ENCODE peak calls at places on chromosomes 11 and 22, in nine cellular contexts. S, Y, U, R, G, V, T, N and F are unnamed samples. For H4K20me1 and H3K9me2, the result is how much of the 10 kb centered on the place peaks cover.

GRCh38 chr11:77968337-77968736 is 26.1 kb downstream of the INTS4 start:
- DNase-seq in N (no peak), T (no peak), U (peak), G (no peak), R (no peak), Y (no peak), V (no peak), S (no peak), F (peak)

GRCh38 chr11:128549256-128549944 is 38.0 kb downstream of the ETS1 start:
- DNase-seq in R (no peak), Y (peak), N (no peak), V (no peak), G (no peak), U (no peak), S (no peak), T (no peak), F (no peak)

GRCh38 chr22:37518509-37519267 is 527 bp downstream of the CARD10 start:
- DNase-seq in G (peak), Y (peak), R (no peak), U (no peak), N (peak), T (peak), V (no peak), S (no peak), F (no peak)

GRCh38 chr11:82229346-82229745 is 504.3 kb downstream of the FAM181B start:
- DNase-seq in R (no peak), T (peak), S (peak), U (peak), V (peak), Y (peak), N (peak), G (no peak), F (peak)

GRCh38 chr11:111718436-111719325 is 47.5 kb downstream of the PPP2R1B start:
- DNase-seq in Y (no peak), N (no peak), U (no peak), V (peak), G (no peak), T (peak), R (no peak), S (no peak), F (no peak)

GRCh38 chr11:110430267-110431211 is 791 bp downstream of the FDX1 start:
- DNase-seq in Y (peak), T (peak), U (peak), R (no peak), V (peak), S (peak), G (no peak), N (no peak), F (peak)

GRCh38 chr11:64291746-64292457 is 800 bp downstream of the KCNK4 start:
- DNase-seq in R (no peak), V (no peak), T (peak), G (no peak), U (no peak), N (peak), Y (no peak), S (no peak), F (no peak)

GRCh38 chr22:48640890-48641771 is 1186.5 kb downstream of the BRD1 start:
- DNase-seq in T (no peak), V (no peak), Y (no peak), R (no peak), N (no peak), U (no peak), G (no peak), S (no peak), F (no peak)

GRCh38 chr22:37282385-37282677 is at the start of gene CYTH4:
- DNase-seq in V (peak), G (peak), U (peak), N (no peak), S (no peak), R (no peak), T (no peak), Y (no peak), F (peak)

GRCh38 chr11:64340671-64341335 is 799 bp downstream of the CCDC88B start:
- DNase-seq in G (no peak), Y (peak), U (peak), T (peak), R (no peak), S (peak), V (no peak), N (peak), F (peak)

GRCh38 chr22:29313126-29314071 is 2.1 kb downstream of the RASL10A start:
- DNase-seq in Y (peak), T (peak), G (no peak), V (no peak), S (no peak), R (peak), U (no peak), N (peak), F (no peak)

GRCh38 chr11:74739546-74740270 is 8.5 kb upstream of the CHRDL2 start:
- DNase-seq in R (peak), S (peak), T (peak), G (peak), V (peak), U (peak), N (peak), Y (peak), F (peak)

GRCh38 chr11:35859311-35859710 is 84.6 kb upstream of the LDLRAD3 start:
- DNase-seq in U (no peak), T (peak), R (no peak), G (no peak), V (no peak), Y (no peak), N (no peak), S (no peak), F (no peak)

GRCh38 chr11:77747381-77747969 is 73.0 kb downstream of the RSF1 start:
- DNase-seq in R (no peak), S (no peak), Y (no peak), G (no peak), T (peak), U (no peak), V (no peak), N (no peak), F (no peak)

GRCh38 chr22:36343720-36344105 is 44.1 kb downstream of the MYH9 start:
- DNase-seq in G (no peak), T (no peak), V (no peak), N (no peak), Y (no peak), S (no peak), R (no peak), U (no peak), F (no peak)

GRCh38 chr11:45324459-45324858 is 38.3 kb upstream of the SYT13 start:
- DNase-seq in V (no peak), Y (no peak), S (no peak), G (no peak), N (no peak), U (no peak), T (no peak), R (no peak), F (no peak)

GRCh38 chr11:69150175-69150574 is 5.6 kb upstream of the SMIM38 start:
- DNase-seq in S (no peak), G (no peak), R (no peak), T (no peak), N (no peak), U (no peak), V (no peak), Y (no peak), F (no peak)

GRCh38 chr11:59918987-59919589 is 19.1 kb upstream of the OOSP1 start:
- DNase-seq in T (peak), V (peak), U (peak), G (peak), Y (peak), R (peak), N (peak), S (peak), F (peak)

GRCh38 chr11:23856654-23857053 is 640.2 kb upstream of the LUZP2 start:
- DNase-seq in Y (no peak), R (no peak), U (no peak), G (no peak), N (no peak), T (peak), S (no peak), V (peak), F (no peak)

GRCh38 chr22:39576027-39576426 is 5.5 kb downstream of the CACNA1I start:
- DNase-seq in G (no peak), T (no peak), N (no peak), U (no peak), Y (no peak), R (no peak), S (no peak), V (no peak), F (no peak)

GRCh38 chr22:33825761-33826160 is 94.5 kb downstream of the LARGE1 start:
- DNase-seq in N (no peak), Y (no peak), T (no peak), V (no peak), G (no peak), U (no peak), S (no peak), R (no peak), F (no peak)

GRCh38 chr11:83120328-83120727 is 36.6 kb upstream of the PCF11 start:
- DNase-seq in S (no peak), V (no peak), T (peak), N (no peak), U (no peak), R (no peak), G (no peak), Y (no peak), F (no peak)

GRCh38 chr11:58867556-58867955 is 23.1 kb upstream of the GLYATL2 start:
- DNase-seq in R (no peak), G (no peak), N (no peak), U (no peak), V (peak), Y (no peak), S (no peak), T (peak), F (no peak)

GRCh38 chr22:44154431-44154942 is 26.2 kb upstream of the PARVG start:
- DNase-seq in G (no peak), N (no peak), U (no peak), V (no peak), T (no peak), R (no peak), S (no peak), Y (no peak), F (no peak)

GRCh38 chr11:26522912-26523610 is 49.0 kb downstream of the MUC15 start:
- DNase-seq in S (peak), U (peak), T (peak), G (no peak), N (no peak), Y (peak), R (no peak), V (peak), F (peak)

GRCh38 chr11:117535201-117535869 is 207.7 kb downstream of the CEP164 start:
- DNase-seq in T (no peak), G (no peak), Y (no peak), V (no peak), S (no peak), N (peak), U (no peak), R (no peak), F (no peak)

GRCh38 chr11:65334696-65335295 is 1.1 kb downstream of the DPF2 start:
- DNase-seq in R (no peak), T (peak), S (no peak), U (peak), V (no peak), G (no peak), N (no peak), Y (no peak), F (no peak)

GRCh38 chr22:30279389-30279788 is 9.9 kb downstream of the CASTOR1 start:
- DNase-seq in V (no peak), G (no peak), Y (no peak), U (no peak), R (no peak), S (no peak), T (peak), N (no peak), F (no peak)

GRCh38 chr22:36397081-36397766 is 9.5 kb upstream of the MYH9 start:
- DNase-seq in R (no peak), Y (peak), V (peak), N (no peak), S (no peak), U (no peak), T (peak), G (peak), F (no peak)

GRCh38 chr11:69353696-69354544 is 60.0 kb downstream of the MYEOV start:
- DNase-seq in T (no peak), G (no peak), V (no peak), U (no peak), S (no peak), N (peak), Y (peak), R (no peak), F (no peak)

GRCh38 chr22:32926600-32926999 is 125.1 kb downstream of the TIMP3 start:
- DNase-seq in R (peak), N (no peak), Y (peak), G (no peak), V (peak), U (peak), T (peak), S (peak), F (peak)

GRCh38 chr11:61198391-61198790 is 4.9 kb upstream of the PGA3 start:
- DNase-seq in U (no peak), N (no peak), G (no peak), V (no peak), Y (no peak), S (no peak), R (no peak), T (no peak), F (no peak)

GRCh38 chr11:119055901-119056300 is 1.1 kb downstream of the HYOU1 start:
- DNase-seq in S (peak), V (peak), R (peak), N (peak), U (peak), Y (peak), G (no peak), T (peak), F (peak)

GRCh38 chr11:47188262-47188661 is 2.0 kb upstream of the PACSIN3 start:
- DNase-seq in U (no peak), T (no peak), N (peak), G (no peak), V (no peak), S (no peak), R (no peak), Y (no peak), F (no peak)

GRCh38 chr11:3207530-3208189 is 11.0 kb downstream of the MRGPRG start:
- DNase-seq in S (no peak), Y (no peak), G (no peak), V (no peak), T (no peak), U (no peak), N (no peak), R (no peak), F (no peak)

GRCh38 chr11:65013130-65013691 is 749 bp upstream of the ARL2 start:
- DNase-seq in S (peak), T (peak), R (no peak), U (no peak), V (peak), Y (peak), G (peak), N (peak), F (peak)

GRCh38 chr11:78161937-78162336 is 22.5 kb upstream of the ALG8 start:
- DNase-seq in U (no peak), N (peak), G (no peak), V (no peak), S (no peak), R (no peak), Y (no peak), T (no peak), F (no peak)

GRCh38 chr22:26894766-26895485 is 237.5 kb downstream of the MIAT start:
- DNase-seq in V (peak), T (peak), S (no peak), G (peak), R (peak), Y (no peak), U (no peak), N (no peak), F (peak)

GRCh38 chr11:16184588-16184987 is 171.8 kb downstream of the SOX6 start:
- DNase-seq in G (peak), S (no peak), Y (no peak), N (no peak), T (peak), R (no peak), U (no peak), V (peak), F (no peak)

GRCh38 chr22:20933910-20934309 is 16.7 kb downstream of the CRKL start:
- DNase-seq in R (no peak), Y (no peak), V (no peak), N (no peak), T (no peak), G (no peak), U (no peak), S (no peak), F (no peak)
- H4K20me1 ChIP-seq in R (under half), Y (half or more), V (under half), N (half or more), T (under half), G (half or more), U (under half), S (half or more), F (half or more)

DNA sequence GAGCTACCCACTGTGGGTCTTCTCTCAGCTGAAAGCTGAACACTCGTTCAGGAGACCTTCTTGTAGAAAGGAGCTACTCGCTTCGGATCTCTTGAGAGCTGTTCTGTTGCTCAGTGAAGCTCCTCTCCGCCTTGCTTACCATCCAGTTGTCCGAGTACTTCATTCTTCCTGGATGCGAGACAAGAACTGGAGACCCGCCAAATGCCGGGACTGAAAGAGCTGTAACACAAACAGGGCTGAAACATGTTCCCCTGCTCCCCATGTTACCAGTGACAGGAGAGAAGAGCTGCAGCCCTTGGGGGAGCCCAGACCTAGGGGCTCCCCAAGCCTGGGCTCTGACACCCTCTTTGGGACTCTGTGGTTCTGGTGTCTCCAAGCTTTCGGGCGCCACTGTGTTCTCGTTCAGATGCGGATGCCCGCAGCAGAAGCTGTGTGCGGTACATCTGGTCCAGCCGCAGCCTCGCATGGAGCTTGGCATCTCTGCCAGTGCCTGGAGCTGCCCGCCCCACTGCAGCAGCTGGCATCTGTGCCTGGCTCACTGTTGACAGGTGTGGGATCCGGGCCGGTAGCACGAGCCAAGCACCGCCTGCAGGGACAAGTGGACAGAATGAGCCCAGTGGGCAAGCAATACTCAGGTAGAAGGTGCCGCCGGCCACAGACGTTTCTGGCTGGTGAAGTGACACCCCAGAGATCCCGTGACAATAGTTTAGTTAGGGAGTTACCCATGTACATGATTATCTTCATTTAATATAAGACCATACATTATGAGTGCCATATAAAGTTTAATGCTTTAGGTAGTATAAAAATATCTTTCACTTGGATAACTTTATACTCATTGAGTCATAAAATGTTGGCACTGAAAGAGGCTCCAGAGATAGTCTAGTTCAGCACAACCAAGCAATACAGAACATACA is 49.1 kb downstream of the EMSY start:
- DNase-seq in V (no peak), S (no peak), G (no peak), U (no peak), T (no peak), Y (no peak), R (no peak), N (no peak), F (no peak)
- H3K9me2 ChIP-seq in V (under half), S (under half), G (under half), U (under half), T (under half), Y (under half), R (under half), N (under half), F (under half)

GRCh38 chr11:12150831-12151382 is 40.5 kb downstream of the MICAL2 start:
- DNase-seq in R (no peak), V (peak), Y (no peak), S (no peak), T (peak), G (no peak), U (no peak), N (no peak), F (no peak)

GRCh38 chr11:12149672-12150225 is 39.4 kb downstream of the MICAL2 start:
- DNase-seq in N (no peak), Y (no peak), G (no peak), R (no peak), V (no peak), T (no peak), S (no peak), U (no peak), F (no peak)

GRCh38 chr11:12147827-12148226 is 37.4 kb downstream of the MICAL2 start:
- DNase-seq in V (no peak), S (no peak), U (no peak), T (no peak), G (no peak), R (no peak), Y (no peak), N (no peak), F (no peak)

GRCh38 chr11:12148882-12149281 is 38.5 kb downstream of the MICAL2 start:
- DNase-seq in T (no peak), R (no peak), S (no peak), Y (no peak), V (no peak), G (no peak), N (no peak), U (no peak), F (no peak)

GRCh38 chr11:12148466-12148865 is 38.1 kb downstream of the MICAL2 start:
- DNase-seq in Y (no peak), S (no peak), T (no peak), G (no peak), N (no peak), U (no peak), V (no peak), R (no peak), F (no peak)
- H4K20me1 ChIP-seq in Y (under half), S (under half), T (under half), G (under half), N (under half), U (under half), V (under half), R (under half), F (under half)

GRCh38 chr22:17914474-17914873 is 109.9 kb downstream of the MICAL3 start:
- DNase-seq in N (no peak), R (no peak), T (no peak), S (peak), Y (no peak), G (no peak), V (no peak), U (no peak), F (no peak)

GRCh38 chr22:17917490-17917983 is 106.8 kb downstream of the MICAL3 start:
- DNase-seq in N (no peak), G (peak), R (no peak), Y (no peak), S (no peak), V (peak), U (peak), T (no peak), F (no peak)

GRCh38 chr22:17916226-17916889 is 108.0 kb downstream of the MICAL3 start:
- DNase-seq in N (no peak), S (no peak), V (no peak), T (no peak), Y (no peak), R (no peak), U (no peak), G (no peak), F (no peak)

GRCh38 chr22:17915188-17915587 is 109.2 kb downstream of the MICAL3 start:
- DNase-seq in Y (no peak), G (no peak), S (no peak), R (no peak), T (no peak), N (no peak), U (no peak), V (no peak), F (no peak)

GRCh38 chr22:17915676-17916075 is 108.7 kb downstream of the MICAL3 start:
- DNase-seq in Y (no peak), T (no peak), U (no peak), R (no peak), N (no peak), S (no peak), V (no peak), G (no peak), F (no peak)
- H3K9me2 ChIP-seq in Y (under half), T (under half), U (under half), R (under half), N (under half), S (under half), V (under half), G (under half), F (under half)

DNA sequence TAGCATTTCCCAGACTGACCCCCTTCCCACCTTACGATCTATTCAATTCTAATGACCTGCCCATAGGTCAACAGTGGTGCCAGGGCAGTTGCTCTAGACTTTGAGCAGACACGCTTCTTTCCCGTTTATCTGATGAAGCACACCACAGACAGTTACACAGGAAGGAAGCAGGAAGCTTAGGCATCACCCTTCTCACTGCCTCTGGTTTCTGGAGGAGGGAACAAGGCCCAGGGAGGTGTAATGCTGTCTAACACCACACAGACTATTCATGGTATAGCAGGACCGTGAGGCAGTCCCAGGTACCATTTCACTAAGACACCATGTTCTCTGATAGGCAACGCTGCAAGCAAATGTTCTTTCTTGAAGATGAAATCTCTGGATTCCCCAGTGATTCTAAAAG is 279.4 kb downstream of the NTM start:
- DNase-seq in N (no peak), G (no peak), T (no peak), Y (no peak), S (no peak), U (no peak), V (no peak), R (no peak), F (no peak)
- H4K20me1 ChIP-seq in N (under half), G (under half), T (under half), Y (under half), S (under half), U (under half), V (under half), R (under half), F (under half)